ENCODE peak calls at places on chromosome 18, in nine cellular contexts. U is fibroblast of mammary gland, Q is astrocyte of the spinal cord, S is fibroblast of the aortic adventitia, H is endothelial cell of umbilical vein, V is lung, C is AG09319, I is foreskin fibroblast, O is PC-3. N is an unnamed sample.
A peak's percentile ranks its signal among the peaks of the same experiment; 100 is the strongest.

GRCh38 chr18:28189400-28190239 is 12.7 kb upstream of the CDH2 start:
- DNase-seq in C (peak; percentile 56), I (peak; percentile 60), V (no peak), U (peak; percentile 85), H (peak; percentile 73), O (peak; percentile 87), S (peak; percentile 84), Q (peak; percentile 76), N (no peak)

GRCh38 chr18:48312066-48312465 is 97.1 kb downstream of the ZBTB7C start:
- DNase-seq in I (no peak), H (no peak), S (no peak), C (no peak), U (no peak), Q (no peak), V (no peak), O (no peak), N (no peak)

GRCh38 chr18:59063300-59063895 is 76.3 kb upstream of the SEC11C start:
- DNase-seq in S (no peak), U (no peak), C (no peak), V (no peak), I (no peak), H (no peak), Q (no peak), O (no peak), N (no peak)

GRCh38 chr18:35267809-35268208 is 22.2 kb downstream of the ZSCAN30 start:
- DNase-seq in H (peak; percentile 4), U (no peak), O (no peak), Q (no peak), I (no peak), S (no peak), V (no peak), C (no peak), N (no peak)

GRCh38 chr18:11500153-11501122 is 109.0 kb upstream of the SLC35G4 start:
- DNase-seq in Q (peak; percentile 98), U (peak; percentile 97), S (peak; percentile 95), I (peak; percentile 98), H (peak; percentile 82), O (peak; percentile 98), C (peak; percentile 84), V (no peak), N (no peak)

GRCh38 chr18:79389689-79390088 is 6.0 kb upstream of the NFATC1 start:
- DNase-seq in Q (no peak), I (no peak), S (no peak), O (no peak), U (no peak), C (no peak), H (peak; percentile 24), V (no peak), N (no peak)

GRCh38 chr18:55586841-55587240 is 1.2 kb downstream of the TCF4 start:
- DNase-seq in C (no peak), H (peak; percentile 53), I (peak; percentile 25), S (peak; percentile 65), Q (peak; percentile 58), V (no peak), O (no peak), U (peak; percentile 64), N (no peak)

GRCh38 chr18:7164610-7165009 is 47.0 kb upstream of the LAMA1 start:
- DNase-seq in H (no peak), Q (no peak), U (peak; percentile 53), V (no peak), I (peak; percentile 27), S (no peak), C (no peak), O (peak; percentile 33), N (peak; percentile 26)

GRCh38 chr18:9474103-9474982 is 970 bp upstream of the RALBP1 start:
- DNase-seq in U (peak; percentile 77), S (no peak), C (peak; percentile 44), I (peak; percentile 72), O (peak; percentile 87), H (no peak), V (no peak), Q (no peak), N (no peak)

GRCh38 chr18:31043709-31044108 is 1.2 kb upstream of the DSC3 start:
- DNase-seq in O (no peak), I (no peak), H (no peak), S (no peak), U (no peak), C (no peak), V (no peak), Q (no peak), N (no peak)

GRCh38 chr18:31041346-31042067 is 1.0 kb downstream of the DSC3 start:
- DNase-seq in I (no peak), U (no peak), C (no peak), H (peak; percentile 3), S (no peak), Q (peak; percentile 31), O (peak; percentile 47), V (no peak), N (no peak)

GRCh38 chr18:31042068-31042390 is 513 bp downstream of the DSC3 start:
- DNase-seq in Q (no peak), C (no peak), S (no peak), V (no peak), H (no peak), O (no peak), U (no peak), I (no peak), N (no peak)

GRCh38 chr18:31040982-31041345 is 1.6 kb downstream of the DSC3 start:
- DNase-seq in H (no peak), I (no peak), V (no peak), O (peak; percentile 60), U (no peak), C (no peak), S (no peak), Q (no peak), N (no peak)

GRCh38 chr18:31042391-31043181 is at the start of gene DSC3:
- DNase-seq in O (peak; percentile 61), I (no peak), U (no peak), V (no peak), C (no peak), H (no peak), S (no peak), Q (peak; percentile 17), N (no peak)
- TF ChIP-seq CTCF in O (no peak), I (no peak), U (no peak), V (no peak), C (no peak), H (no peak), S (no peak), Q (no peak), N (no peak)

DNA sequence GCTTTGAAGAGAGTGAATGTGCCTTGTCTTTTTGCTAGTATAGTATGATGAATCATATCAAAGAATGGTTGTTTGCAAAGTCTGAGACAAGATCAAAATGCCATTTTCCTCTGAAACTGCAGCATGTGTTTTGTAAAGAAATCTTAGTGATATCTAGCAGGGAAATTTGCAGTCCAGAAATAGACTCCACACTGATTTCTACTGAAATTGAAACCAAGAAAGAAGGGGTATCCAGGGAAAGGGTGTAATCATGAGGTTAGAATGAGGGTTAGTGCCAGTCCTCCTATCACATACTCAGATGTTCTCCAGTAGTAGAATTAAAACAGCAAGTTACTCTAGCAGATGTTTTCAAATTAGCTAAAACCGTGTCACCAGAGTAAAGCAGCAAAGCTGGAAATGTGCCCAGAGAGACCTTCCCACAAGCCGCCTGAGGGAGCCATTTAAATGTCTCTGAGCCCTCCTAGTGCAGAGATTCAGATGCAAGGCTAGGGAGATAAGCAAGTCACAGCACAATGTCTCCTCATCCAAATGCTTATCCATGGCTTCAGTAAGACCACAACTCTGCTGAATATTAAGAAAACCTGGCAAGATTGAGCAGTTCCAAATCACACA is 4.9 kb downstream of the DLGAP1 start:
- DNase-seq in H (no peak), C (no peak), Q (no peak), V (no peak), I (no peak), U (no peak), S (no peak), O (no peak), N (no peak)
- TF ChIP-seq CTCF in H (no peak), C (no peak), Q (no peak), V (no peak), I (no peak), U (no peak), S (no peak), O (no peak), N (no peak)

DNA sequence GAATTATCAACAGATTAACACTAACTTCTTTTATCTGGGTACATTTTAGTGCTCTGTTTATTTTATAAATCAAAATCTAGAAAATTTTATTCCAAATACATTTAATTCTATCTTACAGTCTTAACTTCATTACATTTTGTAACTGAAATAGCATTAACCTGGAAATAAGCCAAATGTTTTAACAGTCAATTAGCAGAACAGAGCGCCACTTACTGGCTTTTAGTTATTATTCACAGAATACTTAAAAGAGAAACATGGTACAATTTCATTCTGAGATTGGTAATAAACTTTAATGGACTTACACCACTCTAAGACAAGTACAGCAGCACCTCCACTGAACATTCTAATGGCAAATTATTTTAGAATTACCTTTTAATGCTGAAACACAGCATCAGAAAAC is 38.6 kb downstream of the SS18 start:
- DNase-seq in U (no peak), H (peak; percentile 34), I (no peak), V (no peak), C (no peak), Q (no peak), S (no peak), O (no peak), N (no peak)
- TF ChIP-seq CTCF in U (no peak), H (no peak), I (no peak), V (no peak), C (no peak), Q (no peak), S (no peak), O (no peak), N (peak; percentile 17)

GRCh38 chr18:49443837-49444236 is 16.6 kb downstream of the DYM start:
- DNase-seq in Q (no peak), S (no peak), H (no peak), O (no peak), V (no peak), C (no peak), I (no peak), U (no peak), N (no peak)

GRCh38 chr18:49446481-49446880 is 14.0 kb downstream of the DYM start:
- DNase-seq in H (no peak), C (no peak), I (peak; percentile 14), Q (no peak), V (no peak), O (no peak), U (peak; percentile 45), S (no peak), N (no peak)

GRCh38 chr18:49444599-49444998 is 15.8 kb downstream of the DYM start:
- DNase-seq in U (peak; percentile 33), O (no peak), S (peak; percentile 30), Q (no peak), H (no peak), I (no peak), C (no peak), V (no peak), N (no peak)

DNA sequence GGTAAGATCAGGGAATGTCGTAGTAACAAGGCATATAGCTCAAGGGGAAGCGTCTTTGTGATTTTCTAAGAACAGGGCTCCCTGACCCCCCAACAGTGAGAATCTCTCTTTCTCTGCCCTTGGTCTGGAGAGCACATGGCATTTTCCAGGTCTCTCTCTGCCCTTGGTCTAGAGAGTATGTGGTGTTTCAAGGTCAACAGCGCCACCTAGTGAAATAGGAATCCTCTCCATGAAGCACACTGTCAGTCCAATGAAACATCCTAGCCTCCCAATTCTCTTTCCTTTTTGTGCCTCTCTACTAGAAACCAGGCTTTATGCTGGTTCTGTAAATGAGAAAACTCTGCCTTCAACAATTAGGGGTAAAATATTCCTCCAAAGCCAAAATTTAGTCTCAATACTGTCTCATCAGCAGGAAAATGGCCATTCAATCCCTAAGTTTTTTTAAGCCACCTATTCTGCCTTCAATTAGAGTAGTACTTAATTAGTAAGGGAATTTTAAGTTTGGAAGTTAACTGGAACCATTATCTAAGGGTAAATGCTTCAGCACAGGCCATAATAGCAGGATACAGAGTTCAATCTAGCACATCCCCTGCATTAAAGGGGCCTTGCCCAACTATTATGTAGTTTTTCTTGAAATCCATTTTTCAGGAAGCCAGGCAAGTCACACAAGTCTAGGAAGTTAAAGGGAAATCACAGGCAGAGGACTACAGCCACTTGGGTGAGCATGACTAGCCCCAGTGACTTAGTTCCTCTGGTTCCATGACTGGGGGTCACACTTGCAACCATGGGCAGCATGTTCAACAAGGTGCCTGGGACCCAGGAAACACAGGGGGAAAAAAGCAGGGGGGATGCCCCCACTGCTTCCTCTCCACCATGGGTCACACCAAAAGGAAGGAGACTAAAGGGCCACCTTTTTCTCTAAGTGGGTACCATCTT is 12.4 kb downstream of the DYM start:
- DNase-seq in S (peak; percentile 59), C (no peak), U (peak; percentile 68), I (peak; percentile 66), O (peak; percentile 59), Q (peak; percentile 59), V (no peak), H (peak; percentile 53), N (no peak)
- TF ChIP-seq CTCF in S (peak; percentile 40), C (peak; percentile 41), U (peak; percentile 59), I (peak; percentile 46), O (peak; percentile 60), Q (peak; percentile 62), V (peak; percentile 37), H (peak; percentile 68), N (peak; percentile 19)

N was measured in right atrium auricular region.